ENCODE peak calls at places on chromosomes 7 and 10, in four cellular contexts. K is brain microvascular endothelial cell, W is neural progenitor cell, I is SK-N-SH. S is an unnamed sample.

GRCh38 chr10:84140036-84140379 is 699 bp downstream of the GHITM start:
- DNase-seq in K (peak; percentile 9), W (peak; percentile 15), I (peak; percentile 20), S (no peak)

GRCh38 chr10:34918896-34919295 is 103.8 kb upstream of the PARD3 start:
- DNase-seq in W (no peak), K (no peak), I (no peak), S (no peak)

GRCh38 chr7:31478744-31479143 is 35.1 kb upstream of the ITPRID1 start:
- DNase-seq in I (no peak), W (no peak), K (no peak), S (no peak)

GRCh38 chr10:7151538-7151937 is 259.3 kb downstream of the SFMBT2 start:
- DNase-seq in K (no peak), W (no peak), I (no peak), S (no peak)

GRCh38 chr10:75207079-75207867 is 3.3 kb upstream of the VDAC2 start:
- DNase-seq in K (no peak), W (no peak), I (no peak), S (no peak)

GRCh38 chr10:93505075-93505474 is 8.7 kb downstream of the CEP55 start:
- DNase-seq in W (no peak), K (no peak), I (no peak), S (no peak)

GRCh38 chr10:126043389-126043788 is 147.0 kb downstream of the FANK1 start:
- DNase-seq in I (no peak), W (no peak), K (no peak), S (no peak)

GRCh38 chr10:76428541-76429330 is 997.3 kb downstream of the LRMDA start:
- DNase-seq in I (no peak), K (peak; percentile 92), W (no peak), S (no peak)

GRCh38 chr10:125127110-125127509 is 33.3 kb downstream of the CTBP2 start:
- DNase-seq in K (no peak), W (no peak), I (no peak), S (no peak)

GRCh38 chr10:31936933-31937332 is 8.3 kb upstream of the ARHGAP12 start:
- DNase-seq in I (no peak), W (no peak), K (no peak), S (peak; percentile 30)

GRCh38 chr7:33661430-33662160 is 243.7 kb upstream of the BMPER start:
- DNase-seq in W (no peak), I (no peak), K (no peak), S (no peak)

GRCh38 chr10:110671788-110672579 is 27.8 kb downstream of the RBM20 start:
- DNase-seq in I (peak; percentile 91), K (peak; percentile 69), W (peak; percentile 89), S (peak; percentile 38)

GRCh38 chr7:40715053-40715430 is 580.2 kb downstream of the SUGCT start:
- DNase-seq in K (no peak), W (no peak), I (no peak), S (no peak)

GRCh38 chr10:12459776-12460175 is 110.4 kb downstream of the CAMK1D start:
- DNase-seq in K (peak; percentile 55), I (no peak), W (no peak), S (no peak)

GRCh38 chr7:119320316-119320715 is 952.7 kb upstream of the KCND2 start:
- DNase-seq in W (no peak), K (no peak), I (no peak), S (no peak)

GRCh38 chr10:86795353-86795752 is 38.9 kb downstream of the BMPR1A start:
- DNase-seq in W (peak; percentile 80), K (peak; percentile 51), I (peak; percentile 12), S (no peak)

GRCh38 chr10:490891-491571 is 198.4 kb downstream of the DIP2C start:
- DNase-seq in I (peak; percentile 53), K (peak; percentile 54), W (no peak), S (no peak)

GRCh38 chr7:79137942-79138341 is 315.5 kb downstream of the MAGI2 start:
- DNase-seq in K (peak; percentile 64), W (no peak), I (no peak), S (no peak)

GRCh38 chr10:24552346-24553016 is 171.2 kb downstream of the ARHGAP21 start:
- DNase-seq in K (no peak), W (peak; percentile 64), I (peak; percentile 23), S (peak; percentile 22)

GRCh38 chr7:5867060-5867459 is 13.5 kb upstream of the OCM start:
- DNase-seq in W (no peak), I (no peak), K (no peak), S (no peak)

GRCh38 chr10:71276873-71277272 is 42.2 kb upstream of the SLC29A3 start:
- DNase-seq in K (no peak), I (peak; percentile 81), W (no peak), S (no peak)

GRCh38 chr10:118238573-118239240 is 103.4 kb downstream of the FAM204A start:
- DNase-seq in K (peak; percentile 12), W (no peak), I (peak; percentile 50), S (no peak)

GRCh38 chr7:129925416-129926002 is 27.3 kb downstream of the UBE2H start:
- DNase-seq in K (peak; percentile 40), I (no peak), W (no peak), S (no peak)

GRCh38 chr10:2950546-2950945 is 116.8 kb upstream of the PFKP start:
- DNase-seq in K (no peak), W (no peak), I (no peak), S (no peak)

GRCh38 chr10:14683246-14683645 is 91.5 kb downstream of the FAM107B start:
- DNase-seq in I (no peak), W (no peak), K (no peak), S (no peak)

GRCh38 chr10:129483427-129484010 is 16.5 kb downstream of the MGMT start:
- DNase-seq in K (no peak), W (no peak), I (no peak), S (no peak)

GRCh38 chr10:24680647-24681475 is 42.8 kb downstream of the ARHGAP21 start:
- DNase-seq in I (no peak), K (no peak), W (no peak), S (peak; percentile 50)

GRCh38 chr10:48275743-48276142 is 1.2 kb upstream of the FRMPD2 start:
- DNase-seq in W (no peak), I (no peak), K (no peak), S (no peak)

GRCh38 chr7:77913977-77914607 is 115.5 kb downstream of the PHTF2 start:
- DNase-seq in K (peak; percentile 57), W (no peak), I (no peak), S (no peak)

DNA sequence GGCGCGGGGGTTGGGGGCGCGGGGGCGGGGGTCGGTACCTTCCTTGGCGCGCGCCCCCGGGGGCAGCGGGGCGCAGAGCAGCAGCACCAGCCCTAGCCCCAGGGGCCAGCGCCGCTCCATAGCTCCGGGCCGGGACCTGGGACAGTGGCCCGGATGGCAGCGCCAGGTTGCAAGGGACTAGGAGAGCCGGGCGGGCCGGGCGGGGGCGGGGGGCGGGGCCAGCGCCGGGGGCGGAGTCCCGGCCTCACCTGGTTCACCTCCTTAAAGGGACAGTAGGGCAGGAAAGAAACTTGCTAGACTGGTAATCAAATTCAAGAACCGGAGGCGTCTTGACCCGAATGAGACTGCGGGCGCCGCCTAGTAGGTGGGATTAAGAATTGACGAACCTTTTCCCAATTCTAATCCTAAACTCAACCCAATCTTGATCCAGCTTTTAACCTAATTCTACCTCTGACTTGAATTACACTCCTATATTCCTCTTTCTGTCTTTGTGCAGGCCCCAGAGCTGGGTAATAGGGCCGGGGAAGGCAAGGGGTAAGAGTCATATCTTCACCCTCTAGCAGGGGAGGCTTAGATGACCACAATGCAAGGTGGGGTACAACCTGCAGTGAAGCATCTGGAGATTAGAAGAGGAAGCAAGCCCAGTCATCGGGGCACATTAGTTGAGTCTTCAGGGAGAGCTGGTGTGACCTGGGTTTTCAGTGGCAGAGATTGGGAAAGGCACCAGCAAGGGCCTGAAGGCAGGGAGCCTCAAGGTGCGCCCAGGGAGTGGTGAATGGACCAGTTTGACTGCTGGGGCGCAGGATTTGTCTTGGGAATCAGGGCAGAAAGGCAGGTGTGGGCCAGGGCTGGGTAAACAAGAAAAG is at the start of gene EPHA1:
- DNase-seq in W (peak; percentile 65), I (no peak), K (no peak), S (peak; percentile 88)
- TF ChIP-seq CTCF in W (peak; percentile 48), I (no peak), K (peak; percentile 49), S (peak; percentile 66)

DNA sequence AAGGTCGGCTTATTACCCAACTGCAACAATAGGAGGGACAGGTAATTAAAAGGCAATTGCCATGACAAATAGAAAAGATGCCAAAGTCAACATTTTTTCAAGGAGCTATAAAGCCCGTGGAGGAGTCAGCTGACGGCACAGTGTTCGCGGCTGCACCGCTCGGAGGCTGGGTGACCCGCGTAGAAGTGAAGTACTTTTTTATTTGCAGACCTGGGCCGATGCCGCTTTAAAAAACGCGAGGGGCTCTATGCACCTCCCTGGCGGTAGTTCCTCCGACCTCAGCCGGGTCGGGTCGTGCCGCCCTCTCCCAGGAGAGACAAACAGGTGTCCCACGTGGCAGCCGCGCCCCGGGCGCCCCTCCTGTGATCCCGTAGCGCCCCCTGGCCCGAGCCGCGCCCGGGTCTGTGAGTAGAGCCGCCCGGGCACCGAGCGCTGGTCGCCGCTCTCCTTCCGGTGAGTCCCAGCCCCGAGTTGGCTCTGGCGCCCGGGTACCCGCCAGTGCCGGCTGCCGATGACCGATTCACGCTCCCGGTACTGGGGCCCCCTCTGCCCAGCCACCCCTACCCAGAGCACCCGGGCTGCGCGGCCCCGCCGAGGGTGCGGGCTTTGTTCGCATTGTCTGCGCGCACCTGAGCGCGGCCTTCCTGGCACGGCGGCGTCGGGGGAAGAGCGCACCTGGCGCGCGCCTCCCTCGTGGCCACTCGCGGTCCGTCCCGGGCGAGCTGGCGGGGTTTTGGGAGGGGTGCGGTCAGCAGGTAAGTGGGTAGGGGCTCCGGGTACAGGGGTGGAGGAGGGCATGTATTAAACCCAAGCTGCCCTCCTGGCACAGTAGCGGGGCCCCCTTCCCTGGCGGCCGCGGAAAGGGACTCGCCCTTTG is at the start of gene VWA2:
- DNase-seq in K (no peak), W (peak; percentile 76), I (no peak), S (peak; percentile 89)
- H3K4me3 ChIP-seq in K (no peak within 1 kb of the TSS), W (peak within 1 kb of the TSS; percentile 59), I (no peak within 1 kb of the TSS), S (peak within 1 kb of the TSS; percentile 29)

DNA sequence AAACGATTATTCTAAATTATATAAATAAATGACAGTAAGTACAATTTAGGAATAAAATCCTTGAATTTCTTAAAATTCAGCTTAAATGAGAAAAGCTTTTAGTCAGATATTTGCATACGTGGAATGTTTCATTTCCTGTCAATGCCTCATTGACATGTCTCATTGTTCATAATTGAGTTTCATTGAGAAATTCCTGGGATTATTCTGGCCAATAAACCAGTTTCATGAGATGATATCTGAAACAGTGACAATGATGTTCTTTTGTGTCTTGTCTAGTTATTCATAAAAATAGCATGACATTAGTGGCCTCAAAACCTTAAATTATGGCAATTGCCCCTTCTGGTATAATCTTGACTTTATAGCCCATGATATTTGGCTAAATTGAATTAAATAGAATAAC is 95.8 kb downstream of the DKK1 start:
- DNase-seq in W (no peak), K (no peak), I (no peak), S (no peak)
- TF ChIP-seq CTCF in W (no peak), K (no peak), I (no peak), S (no peak)

GRCh38 chr7:128743112-128743772 is 4.1 kb downstream of the CALU start:
- DNase-seq in I (no peak), K (peak; percentile 36), W (no peak), S (no peak)
- H3K4me3 ChIP-seq in I (no peak overlapping the region), K (no peak overlapping the region), W (no peak overlapping the region), S (no peak overlapping the region)

GRCh38 chr10:98302711-98303365 is 34.8 kb upstream of the LOXL4 start:
- DNase-seq in K (no peak), W (no peak), I (no peak), S (no peak)

GRCh38 chr10:98300526-98300925 is 32.5 kb upstream of the LOXL4 start:
- DNase-seq in I (no peak), W (no peak), K (no peak), S (no peak)

GRCh38 chr10:98299341-98299740 is 31.3 kb upstream of the LOXL4 start:
- DNase-seq in I (no peak), W (peak; percentile 70), K (peak; percentile 22), S (no peak)

GRCh38 chr10:98303569-98303968 is 35.6 kb upstream of the LOXL4 start:
- DNase-seq in I (no peak), K (no peak), W (no peak), S (no peak)

GRCh38 chr10:98301664-98302319 is 33.8 kb upstream of the LOXL4 start:
- DNase-seq in K (no peak), W (no peak), I (no peak), S (no peak)
- TF ChIP-seq CTCF in K (no peak), W (no peak), I (no peak), S (no peak)

S was measured in LNCaP clone FGC.